ENCODE peak calls at places on chromosomes 16 and 17, in five cellular contexts. C is ovary, N is adrenal gland, Y is endothelial cell of umbilical vein, P is prostate gland. U is an unnamed sample. For H3K4me1, the result is how much of the 10 kb centered on the place peaks cover.

GRCh38 chr16:87947356-87948118 is 3.7 kb upstream of the BANP start:
- DNase-seq in N (no peak), C (no peak), P (no peak), Y (no peak), U (peak)

GRCh38 chr17:46793541-46793940 is 25.0 kb downstream of the WNT3 start:
- DNase-seq in N (no peak), P (no peak), Y (no peak), C (no peak), U (no peak)

GRCh38 chr17:78358538-78359215 is 1.2 kb downstream of the SOCS3 start:
- DNase-seq in N (no peak), C (no peak), Y (peak), P (no peak), U (peak)

GRCh38 chr17:78826836-78827509 is 13.6 kb downstream of the USP36 start:
- DNase-seq in Y (no peak), N (no peak), P (no peak), C (no peak), U (no peak)

GRCh38 chr17:63626551-63627228 is 4.5 kb downstream of the MAP3K3 start:
- DNase-seq in N (no peak), Y (peak), C (no peak), P (no peak), U (no peak)

GRCh38 chr17:49571283-49571682 is 4.4 kb upstream of the NXPH3 start:
- DNase-seq in P (no peak), N (no peak), C (no peak), Y (no peak), U (no peak)

GRCh38 chr17:3012926-3013581 is 50.4 kb downstream of the OR1D5 start:
- DNase-seq in C (peak), Y (peak), P (peak), N (peak), U (peak)

GRCh38 chr17:13978478-13978877 is 90.8 kb upstream of the COX10 start:
- DNase-seq in C (no peak), N (no peak), P (no peak), Y (no peak), U (no peak)

GRCh38 chr16:76670125-76670857 is 393.1 kb downstream of the CNTNAP4 start:
- DNase-seq in P (no peak), Y (no peak), N (no peak), C (no peak), U (no peak)

GRCh38 chr17:5943991-5944390 is 126.2 kb upstream of the WSCD1 start:
- DNase-seq in Y (no peak), N (no peak), C (no peak), P (no peak), U (no peak)

GRCh38 chr16:57084257-57084770 is 8.1 kb upstream of the CPNE2 start:
- DNase-seq in Y (peak), P (peak), C (peak), N (peak), U (peak)

GRCh38 chr16:10231563-10231962 is 49.3 kb upstream of the GRIN2A start:
- DNase-seq in P (no peak), N (no peak), C (no peak), Y (no peak), U (no peak)

GRCh38 chr17:78383725-78384471 is 5.4 kb downstream of the PGS1 start:
- DNase-seq in C (no peak), N (peak), Y (peak), P (peak), U (peak)

GRCh38 chr16:50573279-50573678 is 25.1 kb downstream of the NKD1 start:
- DNase-seq in Y (no peak), N (no peak), P (no peak), C (no peak), U (no peak)

GRCh38 chr16:66899945-66900688 is 18.6 kb downstream of the CDH16 start:
- DNase-seq in C (peak), Y (peak), N (peak), P (no peak), U (peak)

GRCh38 chr17:46978489-46979022 is 497 bp downstream of the RPRML start:
- DNase-seq in P (no peak), C (no peak), N (no peak), Y (no peak), U (no peak)

GRCh38 chr16:5738586-5738985 is 641.0 kb upstream of the EEF2KMT start:
- DNase-seq in C (no peak), P (no peak), Y (no peak), N (no peak), U (no peak)

GRCh38 chr17:16313159-16314090 is 39.8 kb downstream of the CENPV start:
- DNase-seq in P (no peak), N (no peak), C (no peak), Y (no peak), U (no peak)

GRCh38 chr17:17088104-17088485 is 45.8 kb downstream of the MPRIP start:
- DNase-seq in N (no peak), Y (no peak), C (peak), P (no peak), U (no peak)

DNA sequence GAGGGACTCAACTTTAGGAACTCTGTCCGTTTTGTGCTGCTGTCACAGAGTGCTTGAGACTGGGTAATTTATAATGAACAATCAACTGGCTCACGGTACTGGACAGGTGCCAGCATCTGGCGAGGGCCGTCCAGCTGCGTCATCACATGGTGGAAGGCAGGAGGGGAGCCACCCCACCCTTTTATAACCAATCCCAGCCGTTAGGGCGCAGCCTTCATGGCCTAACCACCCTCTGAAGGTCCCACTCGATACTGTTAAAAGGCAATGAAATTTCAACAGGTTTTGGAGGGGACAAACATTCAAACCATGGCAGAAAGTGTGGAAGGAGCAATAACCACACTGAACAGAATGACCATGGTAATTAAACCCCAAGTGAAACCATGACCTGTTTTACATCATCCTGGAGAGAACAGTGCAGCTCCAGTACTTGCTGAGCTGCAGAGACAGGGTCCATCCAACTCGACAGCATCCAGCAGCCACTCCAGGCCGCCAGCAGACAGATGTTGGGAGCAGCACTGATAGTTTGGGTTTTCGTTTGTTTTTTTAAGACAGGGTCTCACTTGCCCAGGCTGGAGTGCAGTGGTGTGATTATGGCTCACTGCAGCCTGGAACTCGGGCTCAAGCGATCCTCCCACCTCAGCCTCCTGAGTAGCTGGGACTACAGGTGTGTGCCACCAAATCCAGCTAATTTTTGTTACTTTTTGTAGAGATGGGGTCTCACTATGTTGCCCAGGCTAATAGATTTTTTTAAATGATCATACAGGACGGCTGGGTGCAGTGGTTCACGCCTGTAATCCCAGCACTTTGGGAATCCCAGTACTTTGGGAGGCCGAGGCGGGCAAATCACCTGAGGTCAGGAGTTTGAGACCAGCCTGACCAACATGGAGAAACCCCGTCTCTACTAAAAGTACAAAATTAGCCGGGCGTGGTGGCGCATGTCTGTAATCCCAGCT is 11.0 kb downstream of the CHMP6 start:
- DNase-seq in C (peak), N (peak), P (no peak), Y (peak), U (peak)
- TF ChIP-seq POLR2A in C (no peak), N (no peak), P (no peak), Y (peak), U (no peak)

GRCh38 chr17:81394831-81395599 is at the start of gene BAHCC1:
- DNase-seq in Y (peak), C (peak), P (peak), N (peak), U (peak)
- H3K4me1 ChIP-seq in Y (under half), C (under half), P (under half), N (under half), U (under half)

GRCh38 chr16:28974437-28975157 is at the start of gene SPNS1:
- DNase-seq in Y (peak), N (peak), C (peak), P (peak), U (peak)
- TF ChIP-seq POLR2A in Y (peak), N (peak), C (peak), P (peak), U (no peak)

DNA sequence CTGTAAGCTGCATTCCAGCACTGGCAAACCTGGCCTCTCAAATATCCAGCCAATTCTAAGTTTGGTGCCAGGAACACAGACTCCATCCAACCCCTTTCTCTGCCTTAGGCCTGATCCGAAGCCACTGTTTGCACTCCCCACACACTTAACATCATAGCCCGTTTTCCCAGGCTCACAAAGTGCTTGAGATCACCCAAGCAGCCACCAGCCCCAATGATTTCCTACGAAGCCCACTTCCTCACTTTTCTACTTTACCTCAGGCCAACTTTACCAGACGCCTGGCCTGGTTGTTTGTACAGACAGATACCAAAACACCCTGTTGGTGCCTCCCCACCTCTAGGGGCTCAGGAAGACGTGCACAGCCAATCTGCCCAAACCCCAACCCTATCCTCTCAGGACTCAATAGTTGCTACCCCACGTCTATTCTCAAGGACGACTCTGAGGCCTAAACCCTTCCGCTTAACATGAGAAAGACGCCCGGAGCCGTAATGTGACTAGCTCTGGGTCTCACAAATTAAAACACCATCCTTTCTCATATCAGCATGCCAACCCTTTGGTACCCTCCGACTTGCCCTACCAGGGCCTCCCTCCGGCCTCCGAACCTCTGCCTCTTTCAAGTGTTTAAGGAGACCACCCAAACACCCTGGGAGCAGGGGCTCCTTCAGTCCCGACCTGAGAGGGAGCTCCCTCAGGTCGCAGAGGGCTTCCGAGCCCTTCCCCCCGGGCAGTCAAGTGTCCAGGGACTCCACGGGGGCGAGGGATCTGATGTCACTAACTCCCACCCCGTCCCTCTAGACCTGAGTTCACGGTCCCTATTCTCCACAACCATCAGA is 3.4 kb upstream of the PER1 start:
- DNase-seq in C (peak), N (peak), Y (no peak), P (peak), U (peak)
- H3K4me1 ChIP-seq in C (under half), N (under half), Y (under half), P (under half), U (under half)

U was measured in thyroid gland.